ENCODE peak calls at places on chromosomes 2 and 18, in four cellular contexts. One of them, this sample, is unnamed.
A peak's percentile ranks its signal among the peaks of the same experiment; 100 is the strongest.

GRCh38 chr2:224241812-224242211 is 160.1 kb downstream of the FAM124B start:
- DNase-seq in H1: no peak
- DNase-seq in HepG2: no peak
- DNase-seq in K562: no peak
- DNase-seq in this sample: no peak

GRCh38 chr18:61742555-61743429 is 150.0 kb downstream of the RNF152 start:
- DNase-seq in H1: no peak
- DNase-seq in K562: no peak
- DNase-seq in HepG2: no peak
- DNase-seq in this sample: no peak

GRCh38 chr2:175187378-175187777 is 5.9 kb upstream of the ATP5MC3 start:
- DNase-seq in H1: no peak
- DNase-seq in HepG2: peak; percentile 66
- DNase-seq in K562: peak; percentile 43
- DNase-seq in this sample: peak; percentile 48

GRCh38 chr18:12231040-12231882 is 22.9 kb upstream of the CIDEA start:
- DNase-seq in K562: no peak
- DNase-seq in HepG2: no peak
- DNase-seq in H1: no peak
- DNase-seq in this sample: no peak

GRCh38 chr18:61888622-61889021 is 4.2 kb downstream of the RNF152 start:
- DNase-seq in K562: no peak
- DNase-seq in H1: no peak
- DNase-seq in HepG2: no peak
- DNase-seq in this sample: no peak

GRCh38 chr2:175402591-175402990 is 221.1 kb upstream of the ATP5MC3 start:
- DNase-seq in H1: no peak
- DNase-seq in HepG2: no peak
- DNase-seq in K562: no peak
- DNase-seq in this sample: no peak

GRCh38 chr2:118784860-118785259 is 62.6 kb downstream of the EN1 start:
- DNase-seq in HepG2: no peak
- DNase-seq in K562: peak; percentile 27
- DNase-seq in H1: no peak
- DNase-seq in this sample: no peak

GRCh38 chr2:69779258-69779989 is 37.5 kb downstream of the ANXA4 start:
- DNase-seq in K562: peak; percentile 58
- DNase-seq in HepG2: peak; percentile 31
- DNase-seq in H1: no peak
- DNase-seq in this sample: peak; percentile 97

GRCh38 chr18:31657823-31658669 is 26.3 kb downstream of the B4GALT6 start:
- DNase-seq in H1: no peak
- DNase-seq in HepG2: no peak
- DNase-seq in K562: no peak
- DNase-seq in this sample: no peak

GRCh38 chr18:51382081-51382480 is 184.6 kb upstream of the MEX3C start:
- DNase-seq in HepG2: no peak
- DNase-seq in K562: no peak
- DNase-seq in H1: no peak
- DNase-seq in this sample: no peak

GRCh38 chr18:48947102-48947501 is 3.7 kb downstream of the SMAD7 start:
- DNase-seq in K562: no peak
- DNase-seq in H1: no peak
- DNase-seq in HepG2: no peak
- DNase-seq in this sample: no peak

DNA sequence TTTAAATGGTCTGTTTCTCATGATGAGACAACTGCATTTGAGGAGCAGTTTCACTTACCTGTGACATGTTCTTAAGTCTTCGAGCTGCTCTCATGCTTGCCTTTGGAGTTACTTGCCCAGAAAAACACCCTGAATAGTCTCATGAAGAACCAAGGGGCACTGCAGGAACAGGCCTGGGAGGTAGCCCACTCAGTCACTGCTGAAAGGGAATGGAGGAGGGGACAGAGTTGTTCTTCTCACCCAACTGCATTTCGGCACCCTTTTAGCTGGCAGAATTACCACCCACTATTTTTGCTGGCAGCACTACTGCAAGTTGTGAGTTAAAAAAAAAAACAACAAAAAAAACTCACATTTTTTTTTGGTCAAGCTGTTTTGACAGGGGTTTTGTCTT is 181.9 kb downstream of the PTPRM start:
- DNase-seq in K562: no peak
- DNase-seq in HepG2: no peak
- DNase-seq in H1: no peak
- DNase-seq in this sample: no peak
- TF ChIP-seq RNF2 in K562: no peak
- TF ChIP-seq RNF2 in HepG2: no peak
- TF ChIP-seq RNF2 in H1: no peak
- TF ChIP-seq RNF2 in this sample: no peak

DNA sequence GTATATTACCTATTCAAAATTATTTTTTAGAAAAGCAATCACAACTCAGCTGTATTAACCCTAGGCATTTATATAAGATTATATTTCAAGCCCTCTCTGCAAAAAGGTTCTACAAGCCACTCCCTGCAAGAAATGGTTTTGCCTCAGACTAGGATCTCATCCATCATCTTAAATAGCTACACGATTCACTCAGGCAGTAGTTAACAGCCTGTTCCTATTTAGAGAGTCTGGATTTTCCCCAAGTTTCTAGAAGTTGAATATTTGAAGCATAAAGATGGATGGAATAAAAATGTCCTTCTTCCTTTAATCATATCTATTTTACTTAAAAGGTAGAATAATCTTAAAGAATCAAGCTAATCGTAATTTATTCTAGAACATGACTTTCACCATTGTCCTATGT is 167.1 kb upstream of the STK17B start:
- DNase-seq in K562: no peak
- DNase-seq in HepG2: no peak
- DNase-seq in H1: no peak
- DNase-seq in this sample: no peak
- TF ChIP-seq JUN in K562: no peak
- TF ChIP-seq JUN in HepG2: no peak
- TF ChIP-seq JUN in H1: no peak
- TF ChIP-seq JUN in this sample: no peak

GRCh38 chr18:55343396-55344073 is 244.5 kb downstream of the TCF4 start:
- DNase-seq in H1: no peak
- DNase-seq in HepG2: no peak
- DNase-seq in K562: peak; percentile 9
- DNase-seq in this sample: no peak
- TF ChIP-seq RNF2 in H1: no peak
- TF ChIP-seq RNF2 in HepG2: no peak
- TF ChIP-seq RNF2 in K562: no peak
- TF ChIP-seq RNF2 in this sample: no peak

GRCh38 chr18:41745166-41746049 is 209.6 kb upstream of the PIK3C3 start:
- DNase-seq in K562: no peak
- DNase-seq in HepG2: peak; percentile 21
- DNase-seq in H1: peak; percentile 73
- DNase-seq in this sample: peak; percentile 4
- TF ChIP-seq JUN in K562: no peak
- TF ChIP-seq JUN in HepG2: no peak
- TF ChIP-seq JUN in H1: no peak
- TF ChIP-seq JUN in this sample: no peak

DNA sequence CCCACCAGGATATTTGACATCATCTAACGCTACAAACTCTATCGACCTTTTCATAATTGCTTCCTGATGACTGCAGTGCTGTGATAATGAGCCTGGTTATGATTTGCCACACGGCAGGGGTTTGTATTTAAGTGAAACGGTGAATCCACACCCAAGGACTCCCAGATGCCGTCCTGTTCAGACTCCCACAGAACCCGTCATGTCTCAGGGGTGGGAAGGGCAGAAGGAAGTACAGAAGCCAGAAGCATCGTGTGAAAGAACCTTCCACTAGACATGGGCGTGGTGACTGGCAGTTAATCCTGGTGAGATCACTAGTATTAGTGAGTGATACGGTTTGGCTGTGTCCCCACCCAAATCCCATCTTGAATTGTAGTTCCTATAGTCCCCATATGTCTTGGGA is 91.3 kb upstream of the TMEM18 start:
- DNase-seq in H1: no peak
- DNase-seq in K562: no peak
- DNase-seq in HepG2: no peak
- DNase-seq in this sample: no peak
- TF ChIP-seq RNF2 in H1: no peak
- TF ChIP-seq RNF2 in K562: no peak
- TF ChIP-seq RNF2 in HepG2: no peak
- TF ChIP-seq RNF2 in this sample: no peak

GRCh38 chr2:96175951-96176350 is 30.7 kb upstream of the DUSP2 start:
- DNase-seq in H1: no peak
- DNase-seq in HepG2: no peak
- DNase-seq in K562: no peak
- DNase-seq in this sample: no peak

GRCh38 chr2:96176661-96177060 is 31.4 kb upstream of the DUSP2 start:
- DNase-seq in H1: no peak
- DNase-seq in HepG2: no peak
- DNase-seq in K562: no peak
- DNase-seq in this sample: no peak

GRCh38 chr2:96171836-96172235 is 26.6 kb upstream of the DUSP2 start:
- DNase-seq in H1: no peak
- DNase-seq in K562: no peak
- DNase-seq in HepG2: no peak
- DNase-seq in this sample: no peak

GRCh38 chr2:96169868-96170507 is 24.7 kb upstream of the DUSP2 start:
- DNase-seq in H1: no peak
- DNase-seq in HepG2: no peak
- DNase-seq in K562: no peak
- DNase-seq in this sample: no peak

GRCh38 chr2:96174251-96175144 is 29.3 kb upstream of the DUSP2 start:
- DNase-seq in HepG2: peak; percentile 71
- DNase-seq in K562: peak; percentile 79
- DNase-seq in H1: peak; percentile 90
- DNase-seq in this sample: peak; percentile 72
- TF ChIP-seq JUN in HepG2: no peak
- TF ChIP-seq JUN in K562: no peak
- TF ChIP-seq JUN in H1: no peak
- TF ChIP-seq JUN in this sample: no peak

GRCh38 chr2:150261691-150262090 is 225.8 kb downstream of the RND3 start:
- DNase-seq in K562: no peak
- DNase-seq in HepG2: no peak
- DNase-seq in H1: no peak
- DNase-seq in this sample: no peak

GRCh38 chr2:150255528-150255927 is 231.9 kb downstream of the RND3 start:
- DNase-seq in H1: no peak
- DNase-seq in K562: no peak
- DNase-seq in HepG2: no peak
- DNase-seq in this sample: no peak

GRCh38 chr2:150264442-150264841 is 223.0 kb downstream of the RND3 start:
- DNase-seq in H1: no peak
- DNase-seq in K562: no peak
- DNase-seq in HepG2: no peak
- DNase-seq in this sample: no peak

GRCh38 chr2:150256746-150257145 is 230.7 kb downstream of the RND3 start:
- DNase-seq in K562: no peak
- DNase-seq in HepG2: no peak
- DNase-seq in H1: no peak
- DNase-seq in this sample: no peak

DNA sequence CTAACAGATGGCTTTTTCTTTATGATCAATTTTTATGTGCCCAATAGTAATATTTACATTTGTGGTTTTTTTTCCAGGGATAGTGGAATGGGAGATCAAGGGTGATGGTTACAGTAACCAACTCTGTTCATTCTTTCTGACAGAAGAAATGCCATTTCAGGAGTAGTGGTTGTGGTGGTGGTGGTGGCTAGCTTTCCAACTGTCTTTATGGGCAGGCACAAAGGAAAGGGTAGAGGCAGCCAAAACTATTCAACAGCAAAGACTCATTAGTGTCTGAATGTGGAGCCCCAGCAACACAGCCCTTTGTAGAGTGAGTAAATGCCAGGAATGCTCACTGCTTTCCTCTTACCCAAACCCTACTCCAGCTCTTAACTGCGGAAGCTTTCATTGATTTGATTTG is 227.7 kb downstream of the RND3 start:
- DNase-seq in K562: no peak
- DNase-seq in HepG2: no peak
- DNase-seq in H1: no peak
- DNase-seq in this sample: no peak
- TF ChIP-seq RNF2 in K562: no peak
- TF ChIP-seq RNF2 in HepG2: no peak
- TF ChIP-seq RNF2 in H1: no peak
- TF ChIP-seq RNF2 in this sample: no peak

GRCh38 chr2:55923091-55923977 is at the start of gene EFEMP1:
- DNase-seq in K562: no peak
- DNase-seq in H1: peak; percentile 81
- DNase-seq in HepG2: no peak
- DNase-seq in this sample: peak; percentile 57
- TF ChIP-seq JUN in K562: no peak
- TF ChIP-seq JUN in H1: no peak
- TF ChIP-seq JUN in HepG2: no peak
- TF ChIP-seq JUN in this sample: peak; percentile 28